ENCODE peak calls at places on chromosomes 6 and 20, in six cellular contexts. X is ascending aorta, P is brain microvascular endothelial cell, I is neural crest cell, V is H1, Z is progenitor cell of endocrine pancreas. H is an unnamed sample.
A peak's percentile ranks its signal among the peaks of the same experiment; 100 is the strongest.

GRCh38 chr6:114100421-114100820 is 129.5 kb upstream of the HDAC2 start:
- DNase-seq in Z (no peak), P (no peak), V (no peak), I (no peak), X (no peak), H (no peak)

GRCh38 chr20:3239026-3239866 is at the start of gene SLC4A11:
- DNase-seq in Z (no peak), P (no peak), X (no peak), I (peak; percentile 22), V (peak; percentile 67), H (no peak)

GRCh38 chr6:11802886-11803595 is 24.4 kb upstream of the ADTRP start:
- DNase-seq in V (no peak), P (no peak), Z (no peak), I (no peak), X (no peak), H (no peak)

GRCh38 chr20:13953227-13953626 is 37.2 kb downstream of the SEL1L2 start:
- DNase-seq in P (no peak), I (no peak), Z (no peak), V (no peak), X (no peak), H (no peak)

GRCh38 chr6:109381007-109381746 is 1.1 kb downstream of the CD164 start:
- DNase-seq in P (no peak), V (no peak), X (no peak), I (no peak), Z (no peak), H (no peak)

GRCh38 chr20:51860015-51860882 is 57.9 kb upstream of the SALL4 start:
- DNase-seq in X (no peak), I (no peak), P (peak; percentile 39), V (no peak), Z (no peak), H (no peak)

GRCh38 chr6:38676236-38676973 is 26.5 kb downstream of the GLO1 start:
- DNase-seq in V (no peak), Z (no peak), P (no peak), X (no peak), I (no peak), H (no peak)

GRCh38 chr6:14382381-14383236 is 265.0 kb downstream of the CD83 start:
- DNase-seq in P (no peak), X (no peak), I (no peak), Z (no peak), V (no peak), H (no peak)

GRCh38 chr6:35025241-35026188 is 115.6 kb downstream of the TCP11 start:
- DNase-seq in P (no peak), I (no peak), V (no peak), Z (no peak), X (no peak), H (no peak)
- TF ChIP-seq CTCF in P (peak; percentile 50), I (no peak), V (peak; percentile 55), Z (no peak), X (no peak), H (no peak)

DNA sequence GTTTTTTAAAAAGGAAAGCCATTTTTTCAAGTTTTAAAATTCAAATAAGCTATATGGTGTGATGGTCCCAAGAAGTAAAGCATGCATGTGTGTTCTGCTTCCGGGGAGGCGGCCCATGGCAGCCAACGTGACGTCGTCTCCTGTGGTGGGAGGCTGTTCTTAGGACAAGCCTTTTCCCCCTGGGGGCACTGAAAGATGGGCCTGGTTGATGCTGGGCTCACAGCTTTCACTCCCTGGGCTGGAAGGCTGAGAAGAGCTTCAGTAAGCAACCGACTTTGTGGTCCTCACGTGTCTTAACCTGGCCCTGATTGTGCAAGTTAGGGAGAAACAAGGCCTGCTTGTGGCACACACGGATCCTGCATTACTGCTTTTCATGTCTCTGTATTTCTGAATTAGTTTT is 84.1 kb downstream of the SMOC2 start:
- DNase-seq in I (no peak), X (no peak), P (no peak), V (no peak), Z (no peak), H (no peak)
- TF ChIP-seq CTCF in I (no peak), X (no peak), P (no peak), V (no peak), Z (no peak), H (no peak)

GRCh38 chr20:39075731-39076130 is 113.6 kb downstream of the DHX35 start:
- DNase-seq in I (no peak), P (no peak), Z (no peak), X (no peak), V (no peak), H (no peak)
- TF ChIP-seq CTCF in I (no peak), P (no peak), Z (no peak), X (no peak), V (no peak), H (no peak)

DNA sequence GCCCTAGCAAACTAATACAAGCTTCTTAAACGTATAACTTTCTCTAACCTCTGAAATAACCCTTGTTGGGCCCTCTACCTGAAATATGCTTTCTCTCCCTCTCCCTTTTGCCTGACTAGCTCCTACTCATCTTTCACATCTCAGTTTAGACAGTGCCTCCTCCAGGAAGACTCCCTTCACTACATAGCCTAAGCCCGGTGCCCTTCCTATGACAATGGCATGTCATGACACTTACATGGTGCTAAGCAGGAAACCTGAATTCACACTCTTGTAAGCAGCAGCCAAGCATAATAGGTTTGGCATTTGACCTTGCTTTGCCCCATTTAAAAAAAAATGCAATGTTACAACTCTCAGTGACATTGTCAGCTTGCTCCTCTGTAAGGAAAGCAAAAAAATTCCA is 33.1 kb upstream of the FBXL4 start:
- DNase-seq in X (no peak), I (no peak), P (no peak), V (peak; percentile 9), Z (no peak), H (no peak)
- TF ChIP-seq CTCF in X (no peak), I (no peak), P (no peak), V (peak; percentile 75), Z (no peak), H (no peak)

GRCh38 chr6:147776631-147777030 is 268.1 kb downstream of the SAMD5 start:
- DNase-seq in V (no peak), I (no peak), X (no peak), P (no peak), Z (no peak), H (no peak)

GRCh38 chr6:147779624-147780023 is 271.1 kb downstream of the SAMD5 start:
- DNase-seq in P (no peak), I (no peak), Z (no peak), X (no peak), V (no peak), H (no peak)

GRCh38 chr6:147772724-147773123 is 264.2 kb downstream of the SAMD5 start:
- DNase-seq in I (no peak), X (no peak), V (no peak), Z (no peak), P (no peak), H (no peak)

GRCh38 chr6:147770221-147770620 is 261.7 kb downstream of the SAMD5 start:
- DNase-seq in X (no peak), Z (no peak), I (no peak), V (no peak), P (no peak), H (no peak)

DNA sequence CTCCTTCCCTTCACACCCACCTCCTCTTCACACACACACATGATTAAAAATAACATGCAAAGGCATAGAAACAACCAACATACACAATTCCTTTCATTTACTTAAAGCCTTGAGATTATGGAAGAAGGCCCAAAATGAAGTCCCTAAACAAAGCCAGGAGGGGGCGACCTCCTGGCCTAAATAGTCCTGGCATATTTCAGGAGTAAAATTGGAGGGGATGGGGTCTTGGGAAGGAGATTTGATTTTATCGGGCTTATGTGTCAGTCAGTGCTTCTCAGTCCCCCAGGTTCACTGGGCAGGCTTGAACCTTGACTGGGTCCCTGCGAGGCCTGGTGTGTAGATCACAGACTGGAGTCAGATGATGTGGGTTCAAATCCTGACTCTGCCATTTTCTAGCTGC is 266.4 kb downstream of the SAMD5 start:
- DNase-seq in Z (no peak), I (no peak), X (no peak), V (peak; percentile 7), P (no peak), H (no peak)
- TF ChIP-seq CTCF in Z (peak; percentile 34), I (peak; percentile 46), X (no peak), V (peak; percentile 54), P (peak; percentile 54), H (no peak)

GRCh38 chr6:49541210-49541724 is 9.2 kb upstream of the C6orf141 start:
- DNase-seq in V (no peak), Z (no peak), P (no peak), I (no peak), X (no peak), H (no peak)
- TF ChIP-seq CTCF in V (no peak), Z (no peak), P (no peak), I (no peak), X (no peak), H (no peak)

H was measured in omental fat pad.